ENCODE peak calls at places on chromosome 2, in nine cellular contexts. B is neural crest cell, C is WTC11, K is progenitor cell of endocrine pancreas, X is heart left ventricle, Y is foreskin fibroblast, D is breast epithelium, F is endothelial cell, M is epithelial cell of esophagus. N is an unnamed sample.
A peak's percentile ranks its signal among the peaks of the same experiment; 100 is the strongest.

GRCh38 chr2:199602271-199602895 is 144.6 kb upstream of the SATB2 start:
- DNase-seq in B (no peak), C (peak; percentile 25), K (no peak), X (no peak), Y (no peak), D (no peak), F (no peak), M (peak; percentile 2), N (no peak)

GRCh38 chr2:219286436-219287115 is 7.4 kb downstream of the DNAJB2 start:
- DNase-seq in B (no peak), C (no peak), K (no peak), X (no peak), Y (peak; percentile 69), D (no peak), F (no peak), M (peak; percentile 82), N (no peak)

GRCh38 chr2:168912466-168913170 is 11.5 kb downstream of the G6PC2 start:
- DNase-seq in B (no peak), C (peak; percentile 44), K (peak; percentile 12), X (peak; percentile 24), Y (peak; percentile 19), D (no peak), F (peak; percentile 8), M (peak; percentile 29), N (no peak)

GRCh38 chr2:23926289-23926749 is 604 bp downstream of the ATAD2B start:
- DNase-seq in B (peak; percentile 39), C (peak; percentile 46), K (peak; percentile 36), X (peak; percentile 44), Y (no peak), D (peak; percentile 53), F (peak; percentile 66), M (peak; percentile 29), N (peak; percentile 69)

GRCh38 chr2:46849741-46850474 is 65.7 kb downstream of the MCFD2 start:
- DNase-seq in B (no peak), C (no peak), K (no peak), X (peak; percentile 75), Y (no peak), D (no peak), F (no peak), M (peak; percentile 58), N (no peak)

GRCh38 chr2:62884514-62884913 is 166.1 kb upstream of the OTX1 start:
- DNase-seq in B (no peak), C (no peak), K (no peak), X (no peak), Y (no peak), D (no peak), F (no peak), M (no peak), N (no peak)

GRCh38 chr2:231359484-231359883 is 36.0 kb upstream of the B3GNT7 start:
- DNase-seq in B (no peak), C (no peak), K (no peak), X (no peak), Y (no peak), D (peak; percentile 30), F (no peak), M (no peak), N (no peak)

GRCh38 chr2:239944706-239945551 is 80.2 kb downstream of the NDUFA10 start:
- DNase-seq in B (no peak), C (no peak), K (no peak), X (peak; percentile 33), Y (peak; percentile 25), D (peak; percentile 28), F (no peak), M (no peak), N (no peak)

GRCh38 chr2:73838889-73839539 is 10.3 kb downstream of the STAMBP start:
- DNase-seq in B (no peak), C (no peak), K (no peak), X (no peak), Y (no peak), D (no peak), F (no peak), M (no peak), N (no peak)

GRCh38 chr2:226898925-226899324 is 63.1 kb downstream of the RHBDD1 start:
- DNase-seq in B (no peak), C (no peak), K (no peak), X (no peak), Y (no peak), D (no peak), F (no peak), M (no peak), N (no peak)

GRCh38 chr2:172428841-172429173 is 1.4 kb downstream of the ITGA6 start:
- DNase-seq in B (no peak), C (no peak), K (no peak), X (no peak), Y (no peak), D (no peak), F (no peak), M (no peak), N (no peak)

GRCh38 chr2:172430671-172431070 is 3.3 kb downstream of the ITGA6 start:
- DNase-seq in B (no peak), C (no peak), K (no peak), X (no peak), Y (no peak), D (no peak), F (no peak), M (peak; percentile 87), N (no peak)

GRCh38 chr2:172427990-172428840 is 829 bp downstream of the ITGA6 start:
- DNase-seq in B (peak; percentile 29), C (peak; percentile 62), K (peak; percentile 55), X (peak; percentile 41), Y (no peak), D (no peak), F (peak; percentile 38), M (no peak), N (peak; percentile 19)

GRCh38 chr2:172430027-172430426 is 2.6 kb downstream of the ITGA6 start:
- DNase-seq in B (no peak), C (no peak), K (no peak), X (no peak), Y (no peak), D (no peak), F (no peak), M (no peak), N (no peak)

DNA sequence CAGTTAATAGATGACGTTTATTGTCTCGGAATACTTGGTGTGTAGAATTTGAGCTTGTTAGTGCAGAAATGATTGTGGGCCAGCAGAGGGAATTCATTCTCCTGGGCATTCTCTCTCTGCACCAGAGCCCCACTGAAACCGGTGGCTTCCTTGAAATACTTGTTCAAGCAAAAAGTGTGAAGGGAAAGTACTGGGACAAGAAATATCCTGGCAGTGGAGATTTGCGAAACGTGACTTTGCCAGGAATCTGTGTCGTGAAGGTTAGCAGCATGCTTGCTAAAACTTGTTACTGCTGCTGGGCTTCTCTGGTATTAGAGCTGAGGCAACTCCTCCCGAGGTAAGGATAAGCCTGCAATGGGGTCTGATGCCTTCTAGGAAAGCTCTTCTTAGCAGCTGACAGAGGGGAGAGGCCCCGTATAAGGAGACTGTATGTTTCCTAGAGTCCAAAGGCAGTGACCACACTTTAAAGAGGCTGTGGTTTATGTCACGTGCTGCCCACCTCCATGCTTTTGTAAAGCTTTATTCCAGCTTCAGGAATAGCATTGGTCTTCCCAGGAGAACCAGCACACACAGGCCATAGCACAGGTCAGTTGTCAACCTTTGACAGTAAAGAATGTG is 2.1 kb downstream of the ITGA6 start:
- DNase-seq in B (no peak), C (no peak), K (no peak), X (no peak), Y (no peak), D (no peak), F (no peak), M (peak; percentile 54), N (no peak)
- TF ChIP-seq CTCF in B (peak; percentile 36), C (no peak), K (no peak), X (no peak), Y (peak; percentile 6), D (no peak), F (no peak), M (peak; percentile 28), N (no peak)

DNA sequence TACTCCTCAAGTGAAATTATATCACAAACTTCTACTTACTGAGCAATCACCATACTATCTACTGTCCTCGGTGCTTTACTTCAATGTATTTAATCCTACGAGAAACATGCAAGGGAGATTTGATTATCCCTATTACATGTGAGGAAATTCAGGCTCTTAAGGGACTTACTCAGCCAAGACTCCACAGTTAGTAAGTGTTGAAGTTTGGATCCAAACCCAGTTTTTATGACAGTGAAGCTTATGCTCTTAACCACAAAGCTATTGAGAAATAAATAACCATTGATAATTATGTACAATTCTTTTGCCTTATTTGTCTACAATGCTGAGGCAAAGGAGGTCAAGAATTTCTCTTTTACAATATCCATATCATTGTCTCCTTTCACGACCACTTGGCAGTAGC is 672.9 kb upstream of the ACVR2A start:
- DNase-seq in B (no peak), C (no peak), K (no peak), X (no peak), Y (no peak), D (no peak), F (no peak), M (no peak), N (no peak)
- TF ChIP-seq CTCF in B (no peak), C (no peak), K (no peak), X (no peak), Y (no peak), D (no peak), F (no peak), M (no peak), N (no peak)

DNA sequence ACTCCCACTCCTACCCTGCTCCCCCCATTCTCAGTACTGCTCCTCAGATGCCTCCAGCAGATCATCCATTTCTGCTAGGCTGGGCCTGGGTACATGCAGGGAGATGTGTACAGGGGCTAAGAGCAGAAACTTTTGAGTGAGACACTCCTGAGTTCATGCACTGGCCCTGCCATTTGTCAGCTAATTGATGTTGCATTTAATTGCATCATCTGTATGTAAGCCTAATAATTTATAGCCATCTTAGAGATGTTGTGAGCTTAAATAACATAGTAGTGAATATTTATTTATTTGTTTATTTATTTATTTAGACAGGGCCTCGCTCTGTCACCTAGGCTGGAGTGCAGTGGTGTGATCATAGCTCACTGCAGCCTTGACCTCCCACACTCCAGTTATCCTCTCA is 4.9 kb upstream of the CASP8 start:
- DNase-seq in B (no peak), C (no peak), K (no peak), X (no peak), Y (no peak), D (no peak), F (no peak), M (no peak), N (no peak)
- TF ChIP-seq CTCF in B (no peak), C (no peak), K (no peak), X (no peak), Y (no peak), D (no peak), F (no peak), M (no peak), N (no peak)

DNA sequence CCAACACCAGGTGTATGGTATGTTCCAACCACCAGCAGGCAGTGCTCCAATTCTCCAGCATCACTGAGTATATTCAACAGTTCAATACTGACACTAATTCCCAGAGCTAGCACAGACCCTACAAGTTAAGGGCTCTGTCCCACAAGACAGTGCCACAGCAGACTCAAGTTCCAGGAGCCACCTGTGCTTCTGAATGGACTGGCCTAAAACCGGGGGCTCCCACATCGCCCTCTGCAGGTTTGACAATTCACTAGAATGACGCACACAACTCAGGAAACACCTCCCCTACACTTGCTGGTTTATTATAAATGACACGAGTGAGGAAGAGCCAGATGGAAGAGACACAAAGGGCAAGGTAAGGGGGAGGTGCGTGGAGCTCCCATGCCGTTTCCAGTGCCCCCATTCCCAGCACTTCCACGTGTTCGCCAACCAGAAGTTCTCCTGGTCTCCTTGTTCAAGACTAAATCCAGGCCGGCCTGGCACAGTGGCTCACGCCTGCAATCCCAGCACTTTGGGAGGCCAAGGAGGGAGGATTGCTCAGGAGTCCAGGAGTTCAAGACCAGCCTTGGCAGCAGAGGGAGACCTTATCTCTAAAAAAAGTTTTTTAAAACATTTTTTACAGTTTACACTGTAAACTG is 12.2 kb upstream of the ATP6V1B1 start:
- DNase-seq in B (no peak), C (peak; percentile 69), K (no peak), X (no peak), Y (no peak), D (no peak), F (peak; percentile 57), M (no peak), N (no peak)
- TF ChIP-seq CTCF in B (peak; percentile 34), C (no peak), K (peak; percentile 34), X (no peak), Y (peak; percentile 3), D (no peak), F (peak; percentile 18), M (no peak), N (no peak)